ENCODE peak calls at places on chromosomes 12 and 14, in five cellular contexts. F is endothelial cell of umbilical vein, Z is HepG2, U is A549, G is K562. O is an unnamed sample.

GRCh38 chr14:49770212-49770817 is 2.4 kb downstream of the KLHDC2 start:
- DNase-seq in U (no peak), F (no peak), Z (peak; percentile 97), G (no peak), O (no peak)

GRCh38 chr14:56635041-56635440 is 55.4 kb downstream of the TMEM260 start:
- DNase-seq in G (no peak), U (no peak), F (no peak), Z (no peak), O (no peak)

GRCh38 chr12:106442575-106442974 is 85.0 kb downstream of the POLR3B start:
- DNase-seq in U (no peak), F (no peak), G (no peak), Z (no peak), O (no peak)

GRCh38 chr12:26723379-26724308 is 109.3 kb downstream of the ITPR2 start:
- DNase-seq in F (peak; percentile 63), G (no peak), U (no peak), Z (no peak), O (no peak)

GRCh38 chr14:76923422-76924362 is 97.5 kb downstream of the LRRC74A start:
- DNase-seq in G (no peak), Z (no peak), F (no peak), U (no peak), O (no peak)

GRCh38 chr14:96863327-96863985 is 66.3 kb downstream of the VRK1 start:
- DNase-seq in U (no peak), F (no peak), G (no peak), Z (no peak), O (no peak)

GRCh38 chr14:80699861-80700260 is 241.7 kb downstream of the CEP128 start:
- DNase-seq in U (no peak), G (no peak), Z (no peak), F (no peak), O (no peak)

GRCh38 chr12:117875652-117876491 is 92.9 kb downstream of the KSR2 start:
- DNase-seq in Z (no peak), G (peak; percentile 24), U (no peak), F (peak; percentile 39), O (peak; percentile 86)

GRCh38 chr12:17609152-17609551 is 480.8 kb downstream of the RERGL start:
- DNase-seq in Z (no peak), G (no peak), U (no peak), F (no peak), O (no peak)

GRCh38 chr14:20697273-20698017 is 8.9 kb downstream of the ANG start:
- DNase-seq in U (peak; percentile 67), G (peak; percentile 34), F (peak; percentile 89), Z (peak; percentile 62), O (peak; percentile 72)

GRCh38 chr14:48693793-48694192 is 892.4 kb downstream of the RPS29 start:
- DNase-seq in Z (no peak), G (no peak), U (no peak), F (no peak), O (no peak)

DNA sequence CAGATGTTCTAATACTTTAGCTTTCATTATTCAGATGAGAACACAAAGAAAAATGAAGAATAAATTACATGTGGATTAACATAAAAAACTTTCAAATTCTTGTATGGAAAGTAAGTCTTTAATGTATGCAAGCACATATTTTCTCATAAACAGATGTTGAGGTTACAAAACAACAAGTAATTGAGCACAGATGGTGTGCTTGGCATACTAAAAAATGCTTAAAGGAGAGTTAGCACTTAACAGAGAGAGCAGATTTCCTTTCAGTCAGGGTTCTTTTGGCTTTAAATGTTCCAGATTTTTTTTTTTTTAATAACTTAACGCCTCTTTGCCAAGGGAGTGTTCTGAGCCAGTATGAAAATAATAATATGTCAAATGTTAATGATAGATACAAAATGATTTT is 96.0 kb downstream of the RASSF9 start:
- DNase-seq in F (no peak), Z (no peak), G (no peak), U (no peak), O (no peak)
- TF ChIP-seq JUN in F (no peak), Z (no peak), G (no peak), U (no peak), O (no peak)

DNA sequence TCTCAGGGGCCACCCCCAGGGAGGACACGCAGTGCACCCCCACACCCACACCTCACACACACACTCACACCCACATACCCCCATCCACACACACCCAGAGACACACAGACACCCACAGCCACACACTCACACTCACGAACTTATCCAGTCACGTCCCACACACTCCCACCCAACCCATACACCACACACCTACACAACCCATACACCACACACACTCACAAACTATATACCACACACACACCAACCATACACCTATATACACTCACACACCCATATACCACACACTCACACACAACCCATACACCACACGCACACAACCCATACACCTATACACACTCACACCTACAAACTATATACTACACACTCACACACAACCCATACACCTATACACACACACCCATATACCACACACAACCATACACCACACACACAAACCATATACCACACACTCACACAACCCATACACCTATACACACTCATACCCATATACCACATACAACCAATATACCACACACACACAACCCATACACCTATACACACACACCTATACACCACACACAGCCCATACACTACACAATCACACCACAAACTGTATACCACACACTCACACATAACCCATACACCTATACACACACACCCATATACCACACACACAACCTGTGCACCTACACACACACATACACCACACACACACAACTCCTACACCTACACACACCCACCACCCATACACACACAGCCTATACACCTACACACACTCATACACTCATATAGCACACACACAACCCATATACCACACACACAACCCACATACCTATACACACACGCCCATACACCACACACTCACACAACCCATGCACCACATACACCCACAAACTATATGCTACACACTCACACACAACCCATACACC is 42.7 kb downstream of the TMEM121 start:
- DNase-seq in Z (no peak), U (no peak), F (no peak), G (no peak), O (no peak)
- TF ChIP-seq JUN in Z (no peak), U (no peak), F (no peak), G (no peak), O (no peak)

GRCh38 chr14:104635717-104636116 is 31.1 kb upstream of the TMEM179 start:
- DNase-seq in U (no peak), Z (no peak), F (no peak), G (no peak), O (no peak)
- TF ChIP-seq JUN in U (no peak), Z (no peak), F (no peak), G (no peak), O (no peak)

GRCh38 chr14:52706286-52706685 is 714 bp upstream of the PSMC6 start:
- DNase-seq in U (no peak), F (peak; percentile 50), Z (no peak), G (peak; percentile 31), O (no peak)
- TF ChIP-seq JUN in U (no peak), F (no peak), Z (no peak), G (no peak), O (no peak)

DNA sequence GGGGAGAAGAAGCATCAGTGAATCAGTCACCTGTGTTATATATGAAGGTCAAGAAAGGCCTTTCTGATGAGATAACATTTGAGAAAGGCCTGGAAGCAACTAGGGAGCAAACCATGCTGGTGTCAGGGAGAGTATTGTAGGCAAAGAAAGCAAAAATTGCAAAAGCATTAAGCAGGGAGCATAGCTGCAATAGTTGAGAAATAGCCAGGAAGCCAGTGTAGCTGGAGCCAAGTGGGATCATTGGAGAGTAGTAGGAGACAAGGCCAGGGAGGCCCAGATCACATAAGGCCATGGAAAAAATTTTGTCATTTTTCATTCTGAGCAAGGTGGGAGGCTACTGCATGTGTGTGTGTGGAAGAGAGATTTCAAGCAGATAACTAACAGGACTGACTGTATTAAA is 18.8 kb upstream of the MAGOHB start:
- DNase-seq in Z (no peak), U (no peak), F (no peak), G (no peak), O (no peak)
- TF ChIP-seq JUN in Z (no peak), U (no peak), F (no peak), G (no peak), O (no peak)

DNA sequence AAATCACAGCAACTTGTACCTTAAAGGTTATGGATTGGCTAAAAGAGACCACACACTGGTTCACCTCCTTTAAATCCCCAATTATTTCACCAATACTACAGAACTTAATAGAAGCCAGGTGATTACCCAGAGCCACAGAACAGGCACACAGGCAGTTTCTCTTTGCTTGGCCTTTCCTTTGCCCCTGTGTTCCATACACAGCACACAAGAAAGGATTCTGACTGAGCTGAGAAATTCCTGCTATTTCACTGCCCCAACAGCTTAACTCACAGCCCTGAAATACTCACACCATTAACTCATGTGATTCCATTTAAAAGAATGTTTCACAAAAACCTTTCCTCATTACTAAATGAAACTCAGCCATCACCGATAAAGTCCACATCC is 133.6 kb downstream of the MED13L start:
- DNase-seq in U (no peak), G (no peak), F (no peak), Z (no peak), O (no peak)
- TF ChIP-seq JUN in U (no peak), G (no peak), F (no peak), Z (no peak), O (no peak)

DNA sequence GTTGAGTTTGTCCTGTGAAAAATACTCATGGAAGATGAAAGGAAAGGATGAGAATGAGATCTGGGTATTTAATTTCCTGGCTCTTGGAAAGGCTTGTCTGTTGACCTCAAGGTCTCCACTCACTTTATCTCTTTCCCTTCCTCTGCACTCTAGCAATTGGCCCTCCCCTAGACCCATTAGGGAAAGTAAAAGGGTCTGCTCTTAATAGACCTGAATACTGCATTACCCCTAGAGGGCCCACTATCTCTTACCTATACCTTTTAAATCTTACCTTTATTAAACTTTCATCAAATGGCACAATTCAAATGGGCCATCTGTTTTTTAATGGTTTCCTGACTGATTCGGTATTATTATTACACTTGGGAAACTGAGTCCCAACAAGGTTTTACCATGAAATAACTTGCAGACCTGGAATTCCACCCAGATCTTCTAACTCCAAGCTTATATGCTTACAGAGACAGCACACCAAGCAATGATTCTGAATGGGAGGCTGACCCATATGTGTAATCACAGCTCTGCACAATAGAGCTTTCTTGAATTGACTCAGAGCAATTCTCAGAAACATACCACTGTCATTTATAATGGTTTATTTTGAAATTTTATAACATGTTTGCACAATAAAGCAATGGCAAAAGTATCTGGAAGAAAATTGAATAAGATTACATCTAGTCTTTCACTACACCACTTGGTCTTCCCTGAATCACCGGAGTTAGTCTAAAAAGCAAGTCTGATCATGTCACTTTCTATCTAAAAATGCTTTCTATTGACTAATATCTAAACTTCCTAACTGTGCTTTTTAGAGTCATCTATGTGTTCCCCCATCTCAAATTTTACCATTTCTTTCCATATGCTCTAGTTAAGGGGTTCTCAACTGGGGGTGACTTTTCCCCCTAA is 618.5 kb downstream of the NRXN3 start:
- DNase-seq in G (no peak), Z (no peak), F (no peak), U (no peak), O (no peak)
- TF ChIP-seq JUN in G (no peak), Z (no peak), F (no peak), U (no peak), O (no peak)